ENCODE peak calls at places on chromosome 6, in five cellular contexts. One of them, this sample, is unnamed.

GRCh38 chr6:142400495-142400894 is 98.7 kb downstream of the ADGRG6 start:
- DNase-seq in choroid plexus epithelial cell: peak
- DNase-seq in colonic mucosa: no peak
- DNase-seq in endothelial cell: no peak
- DNase-seq in OCI-M1: peak
- DNase-seq in this sample: no peak

GRCh38 chr6:141267420-141267819 is 865.3 kb upstream of the GJE1 start:
- DNase-seq in choroid plexus epithelial cell: no peak
- DNase-seq in colonic mucosa: no peak
- DNase-seq in endothelial cell: no peak
- DNase-seq in OCI-M1: no peak
- DNase-seq in this sample: no peak

GRCh38 chr6:52390361-52390727 is 28.4 kb downstream of the PAQR8 start:
- DNase-seq in choroid plexus epithelial cell: peak
- DNase-seq in colonic mucosa: peak
- DNase-seq in endothelial cell: no peak
- DNase-seq in OCI-M1: peak
- DNase-seq in this sample: no peak

GRCh38 chr6:37987559-37987958 is 168.0 kb downstream of the ZFAND3 start:
- DNase-seq in choroid plexus epithelial cell: no peak
- DNase-seq in colonic mucosa: no peak
- DNase-seq in endothelial cell: no peak
- DNase-seq in OCI-M1: no peak
- DNase-seq in this sample: no peak

GRCh38 chr6:41578714-41579610 is 32.8 kb downstream of the FOXP4 start:
- DNase-seq in choroid plexus epithelial cell: peak
- DNase-seq in colonic mucosa: peak
- DNase-seq in endothelial cell: peak
- DNase-seq in OCI-M1: peak
- DNase-seq in this sample: no peak

GRCh38 chr6:158849899-158850806 is 31.0 kb upstream of the EZR start:
- DNase-seq in choroid plexus epithelial cell: peak
- DNase-seq in colonic mucosa: peak
- DNase-seq in endothelial cell: no peak
- DNase-seq in OCI-M1: peak
- DNase-seq in this sample: peak

GRCh38 chr6:91132461-91132860 is 545.6 kb upstream of the MAP3K7 start:
- DNase-seq in choroid plexus epithelial cell: no peak
- DNase-seq in colonic mucosa: no peak
- DNase-seq in endothelial cell: no peak
- DNase-seq in OCI-M1: peak
- DNase-seq in this sample: no peak

GRCh38 chr6:156883497-156884252 is 106.5 kb downstream of the ARID1B start:
- DNase-seq in choroid plexus epithelial cell: no peak
- DNase-seq in colonic mucosa: peak
- DNase-seq in endothelial cell: no peak
- DNase-seq in OCI-M1: no peak
- DNase-seq in this sample: no peak

GRCh38 chr6:3620389-3620788 is 131.1 kb downstream of the PXDC1 start:
- DNase-seq in choroid plexus epithelial cell: no peak
- DNase-seq in colonic mucosa: no peak
- DNase-seq in endothelial cell: no peak
- DNase-seq in OCI-M1: no peak
- DNase-seq in this sample: no peak

GRCh38 chr6:156175433-156175832 is 601.7 kb upstream of the ARID1B start:
- DNase-seq in choroid plexus epithelial cell: no peak
- DNase-seq in colonic mucosa: no peak
- DNase-seq in endothelial cell: no peak
- DNase-seq in OCI-M1: no peak
- DNase-seq in this sample: no peak

GRCh38 chr6:13493147-13493546 is 5.7 kb upstream of the GFOD1 start:
- DNase-seq in choroid plexus epithelial cell: no peak
- DNase-seq in colonic mucosa: no peak
- DNase-seq in endothelial cell: no peak
- DNase-seq in OCI-M1: no peak
- DNase-seq in this sample: no peak

GRCh38 chr6:31763617-31763940 is 1.1 kb downstream of the SAPCD1 start:
- DNase-seq in choroid plexus epithelial cell: no peak
- DNase-seq in colonic mucosa: no peak
- DNase-seq in endothelial cell: no peak
- DNase-seq in OCI-M1: no peak
- DNase-seq in this sample: peak

GRCh38 chr6:105116150-105116549 is 63.7 kb downstream of the POPDC3 start:
- DNase-seq in choroid plexus epithelial cell: no peak
- DNase-seq in colonic mucosa: no peak
- DNase-seq in endothelial cell: no peak
- DNase-seq in OCI-M1: no peak
- DNase-seq in this sample: no peak

GRCh38 chr6:93419304-93420162 is at the start of gene EPHA7:
- DNase-seq in choroid plexus epithelial cell: peak
- DNase-seq in colonic mucosa: peak
- DNase-seq in endothelial cell: peak
- DNase-seq in OCI-M1: peak
- DNase-seq in this sample: peak

GRCh38 chr6:12653396-12653910 is 63.1 kb upstream of the PHACTR1 start:
- DNase-seq in choroid plexus epithelial cell: no peak
- DNase-seq in colonic mucosa: no peak
- DNase-seq in endothelial cell: no peak
- DNase-seq in OCI-M1: no peak
- DNase-seq in this sample: no peak

GRCh38 chr6:43113431-43114260 is 37.5 kb downstream of the PTK7 start:
- DNase-seq in choroid plexus epithelial cell: no peak
- DNase-seq in colonic mucosa: no peak
- DNase-seq in endothelial cell: no peak
- DNase-seq in OCI-M1: no peak
- DNase-seq in this sample: no peak

GRCh38 chr6:36829919-36830544 is 9.2 kb downstream of the CPNE5 start:
- DNase-seq in choroid plexus epithelial cell: no peak
- DNase-seq in colonic mucosa: peak
- DNase-seq in endothelial cell: no peak
- DNase-seq in OCI-M1: no peak
- DNase-seq in this sample: no peak

GRCh38 chr6:15507221-15507620 is 155.6 kb downstream of the DTNBP1 start:
- DNase-seq in choroid plexus epithelial cell: no peak
- DNase-seq in colonic mucosa: no peak
- DNase-seq in endothelial cell: no peak
- DNase-seq in OCI-M1: no peak
- DNase-seq in this sample: no peak

GRCh38 chr6:54805077-54805476 is 41.5 kb upstream of the FAM83B start:
- DNase-seq in choroid plexus epithelial cell: peak
- DNase-seq in colonic mucosa: no peak
- DNase-seq in endothelial cell: no peak
- DNase-seq in OCI-M1: no peak
- DNase-seq in this sample: no peak

GRCh38 chr6:164148789-164149188 is 734.3 kb downstream of the QKI start:
- DNase-seq in choroid plexus epithelial cell: no peak
- DNase-seq in colonic mucosa: no peak
- DNase-seq in endothelial cell: no peak
- DNase-seq in OCI-M1: peak
- DNase-seq in this sample: no peak

GRCh38 chr6:139007428-139007827 is 19.4 kb upstream of the REPS1 start:
- DNase-seq in choroid plexus epithelial cell: no peak
- DNase-seq in colonic mucosa: no peak
- DNase-seq in endothelial cell: no peak
- DNase-seq in OCI-M1: no peak
- DNase-seq in this sample: no peak

GRCh38 chr6:146990821-146991798 is 213.1 kb upstream of the STXBP5 start:
- DNase-seq in choroid plexus epithelial cell: peak
- DNase-seq in colonic mucosa: no peak
- DNase-seq in endothelial cell: no peak
- DNase-seq in OCI-M1: no peak
- DNase-seq in this sample: no peak

GRCh38 chr6:100468966-100469859 is 4.5 kb upstream of the SIM1 start:
- DNase-seq in choroid plexus epithelial cell: no peak
- DNase-seq in colonic mucosa: no peak
- DNase-seq in endothelial cell: peak
- DNase-seq in OCI-M1: no peak
- DNase-seq in this sample: no peak

GRCh38 chr6:52087498-52087999 is at the start of gene PKHD1:
- DNase-seq in choroid plexus epithelial cell: peak
- DNase-seq in colonic mucosa: peak
- DNase-seq in endothelial cell: no peak
- DNase-seq in OCI-M1: peak
- DNase-seq in this sample: no peak

GRCh38 chr6:6583836-6584235 is 4.7 kb upstream of the LY86 start:
- DNase-seq in choroid plexus epithelial cell: no peak
- DNase-seq in colonic mucosa: no peak
- DNase-seq in endothelial cell: no peak
- DNase-seq in OCI-M1: peak
- DNase-seq in this sample: no peak

GRCh38 chr6:659716-660581 is 3.0 kb upstream of the HUS1B start:
- DNase-seq in choroid plexus epithelial cell: no peak
- DNase-seq in colonic mucosa: no peak
- DNase-seq in endothelial cell: no peak
- DNase-seq in OCI-M1: peak
- DNase-seq in this sample: no peak

GRCh38 chr6:140393665-140394064 is 1019.2 kb upstream of the CITED2 start:
- DNase-seq in choroid plexus epithelial cell: peak
- DNase-seq in colonic mucosa: no peak
- DNase-seq in endothelial cell: no peak
- DNase-seq in OCI-M1: no peak
- DNase-seq in this sample: no peak

GRCh38 chr6:107712523-107713213 is 111.4 kb downstream of the SCML4 start:
- DNase-seq in choroid plexus epithelial cell: peak
- DNase-seq in colonic mucosa: no peak
- DNase-seq in endothelial cell: no peak
- DNase-seq in OCI-M1: peak
- DNase-seq in this sample: no peak

GRCh38 chr6:5012531-5012930 is 8.7 kb upstream of the RPP40 start:
- DNase-seq in choroid plexus epithelial cell: no peak
- DNase-seq in colonic mucosa: no peak
- DNase-seq in endothelial cell: no peak
- DNase-seq in OCI-M1: peak
- DNase-seq in this sample: peak

GRCh38 chr6:11072080-11072479 is 21.6 kb upstream of the SMIM13 start:
- DNase-seq in choroid plexus epithelial cell: no peak
- DNase-seq in colonic mucosa: no peak
- DNase-seq in endothelial cell: no peak
- DNase-seq in OCI-M1: no peak
- DNase-seq in this sample: no peak

GRCh38 chr6:66556936-66557335 is 849.9 kb upstream of the EYS start:
- DNase-seq in choroid plexus epithelial cell: peak
- DNase-seq in colonic mucosa: no peak
- DNase-seq in endothelial cell: no peak
- DNase-seq in OCI-M1: peak
- DNase-seq in this sample: no peak

GRCh38 chr6:148251891-148252290 is 90.7 kb upstream of the SASH1 start:
- DNase-seq in choroid plexus epithelial cell: no peak
- DNase-seq in colonic mucosa: no peak
- DNase-seq in endothelial cell: no peak
- DNase-seq in OCI-M1: no peak
- DNase-seq in this sample: no peak

GRCh38 chr6:3428700-3429099 is 28.1 kb downstream of the SLC22A23 start:
- DNase-seq in choroid plexus epithelial cell: no peak
- DNase-seq in colonic mucosa: no peak
- DNase-seq in endothelial cell: no peak
- DNase-seq in OCI-M1: no peak
- DNase-seq in this sample: no peak

GRCh38 chr6:142297996-142298753 is 3.6 kb upstream of the ADGRG6 start:
- DNase-seq in choroid plexus epithelial cell: peak
- DNase-seq in colonic mucosa: no peak
- DNase-seq in endothelial cell: no peak
- DNase-seq in OCI-M1: no peak
- DNase-seq in this sample: no peak

GRCh38 chr6:73585566-73586415 is 65.0 kb upstream of the EEF1A1 start:
- DNase-seq in choroid plexus epithelial cell: peak
- DNase-seq in colonic mucosa: peak
- DNase-seq in endothelial cell: peak
- DNase-seq in OCI-M1: peak
- DNase-seq in this sample: peak

GRCh38 chr6:33985333-33985751 is 160.5 kb downstream of the GRM4 start:
- DNase-seq in choroid plexus epithelial cell: no peak
- DNase-seq in colonic mucosa: peak
- DNase-seq in endothelial cell: no peak
- DNase-seq in OCI-M1: no peak
- DNase-seq in this sample: no peak

GRCh38 chr6:50264995-50265571 is 215.4 kb upstream of the DEFB112 start:
- DNase-seq in choroid plexus epithelial cell: no peak
- DNase-seq in colonic mucosa: no peak
- DNase-seq in endothelial cell: peak
- DNase-seq in OCI-M1: peak
- DNase-seq in this sample: no peak

This sample was measured in stromal cell of bone marrow.